ENCODE peak calls at places on chromosomes 6 and 20, in nine cellular contexts. One of them, this sample, is unnamed.

GRCh38 chr6:73702444-73702843 is 6.4 kb downstream of the CD109 start:
- DNase-seq in choroid plexus epithelial cell: no peak
- DNase-seq in HEK293T: no peak
- DNase-seq in kidney tubule cell: no peak
- DNase-seq in non-pigmented ciliary epithelial cell: no peak
- DNase-seq in natural killer cell: no peak
- DNase-seq in anterior cingulate cortex: no peak
- DNase-seq in G401: no peak
- DNase-seq in globus pallidus: no peak
- DNase-seq in this sample: no peak

GRCh38 chr20:41029150-41029872 is 689 bp downstream of the TOP1 start:
- DNase-seq in globus pallidus: peak
- DNase-seq in kidney tubule cell: peak
- DNase-seq in choroid plexus epithelial cell: no peak
- DNase-seq in G401: peak
- DNase-seq in natural killer cell: peak
- DNase-seq in anterior cingulate cortex: peak
- DNase-seq in non-pigmented ciliary epithelial cell: no peak
- DNase-seq in HEK293T: peak
- DNase-seq in this sample: peak

GRCh38 chr6:43627008-43627825 is 1.8 kb downstream of the GTPBP2 start:
- DNase-seq in choroid plexus epithelial cell: peak
- DNase-seq in kidney tubule cell: peak
- DNase-seq in globus pallidus: peak
- DNase-seq in non-pigmented ciliary epithelial cell: peak
- DNase-seq in anterior cingulate cortex: no peak
- DNase-seq in G401: peak
- DNase-seq in HEK293T: peak
- DNase-seq in natural killer cell: no peak
- DNase-seq in this sample: peak

GRCh38 chr6:168905451-168906090 is 348.1 kb downstream of the THBS2 start:
- DNase-seq in choroid plexus epithelial cell: peak
- DNase-seq in G401: no peak
- DNase-seq in globus pallidus: no peak
- DNase-seq in non-pigmented ciliary epithelial cell: no peak
- DNase-seq in anterior cingulate cortex: no peak
- DNase-seq in HEK293T: no peak
- DNase-seq in natural killer cell: peak
- DNase-seq in kidney tubule cell: no peak
- DNase-seq in this sample: peak

GRCh38 chr6:94548211-94548610 is 1029.1 kb upstream of the MANEA start:
- DNase-seq in globus pallidus: no peak
- DNase-seq in non-pigmented ciliary epithelial cell: no peak
- DNase-seq in anterior cingulate cortex: no peak
- DNase-seq in natural killer cell: no peak
- DNase-seq in HEK293T: no peak
- DNase-seq in kidney tubule cell: no peak
- DNase-seq in G401: no peak
- DNase-seq in choroid plexus epithelial cell: no peak
- DNase-seq in this sample: no peak

GRCh38 chr6:4208158-4208557 is 72.8 kb upstream of the ECI2 start:
- DNase-seq in natural killer cell: no peak
- DNase-seq in HEK293T: no peak
- DNase-seq in G401: peak
- DNase-seq in choroid plexus epithelial cell: no peak
- DNase-seq in anterior cingulate cortex: no peak
- DNase-seq in globus pallidus: no peak
- DNase-seq in kidney tubule cell: no peak
- DNase-seq in non-pigmented ciliary epithelial cell: no peak
- DNase-seq in this sample: no peak

GRCh38 chr6:45970326-45970725 is 45.3 kb downstream of the CLIC5 start:
- DNase-seq in non-pigmented ciliary epithelial cell: no peak
- DNase-seq in HEK293T: no peak
- DNase-seq in G401: no peak
- DNase-seq in kidney tubule cell: no peak
- DNase-seq in natural killer cell: no peak
- DNase-seq in choroid plexus epithelial cell: no peak
- DNase-seq in globus pallidus: no peak
- DNase-seq in anterior cingulate cortex: no peak
- DNase-seq in this sample: no peak

GRCh38 chr6:70166088-70166958 is 136.6 kb downstream of the COL9A1 start:
- DNase-seq in kidney tubule cell: peak
- DNase-seq in natural killer cell: no peak
- DNase-seq in HEK293T: peak
- DNase-seq in choroid plexus epithelial cell: peak
- DNase-seq in non-pigmented ciliary epithelial cell: no peak
- DNase-seq in G401: peak
- DNase-seq in globus pallidus: peak
- DNase-seq in anterior cingulate cortex: peak
- DNase-seq in this sample: peak

GRCh38 chr6:21264288-21264818 is 329.2 kb upstream of the SOX4 start:
- DNase-seq in G401: no peak
- DNase-seq in natural killer cell: no peak
- DNase-seq in kidney tubule cell: no peak
- DNase-seq in HEK293T: peak
- DNase-seq in non-pigmented ciliary epithelial cell: no peak
- DNase-seq in choroid plexus epithelial cell: no peak
- DNase-seq in anterior cingulate cortex: no peak
- DNase-seq in globus pallidus: no peak
- DNase-seq in this sample: no peak

GRCh38 chr6:26129656-26130055 is 42.4 kb downstream of the HFE start:
- DNase-seq in choroid plexus epithelial cell: no peak
- DNase-seq in kidney tubule cell: no peak
- DNase-seq in anterior cingulate cortex: no peak
- DNase-seq in natural killer cell: no peak
- DNase-seq in HEK293T: no peak
- DNase-seq in globus pallidus: no peak
- DNase-seq in non-pigmented ciliary epithelial cell: no peak
- DNase-seq in G401: no peak
- DNase-seq in this sample: no peak

GRCh38 chr6:63805808-63806572 is 170.4 kb downstream of the PHF3 start:
- DNase-seq in natural killer cell: no peak
- DNase-seq in kidney tubule cell: peak
- DNase-seq in G401: no peak
- DNase-seq in non-pigmented ciliary epithelial cell: peak
- DNase-seq in globus pallidus: no peak
- DNase-seq in anterior cingulate cortex: no peak
- DNase-seq in choroid plexus epithelial cell: peak
- DNase-seq in HEK293T: no peak
- DNase-seq in this sample: peak

GRCh38 chr6:169994734-169995133 is 243.3 kb downstream of the ERMARD start:
- DNase-seq in natural killer cell: no peak
- DNase-seq in anterior cingulate cortex: no peak
- DNase-seq in non-pigmented ciliary epithelial cell: no peak
- DNase-seq in kidney tubule cell: no peak
- DNase-seq in HEK293T: no peak
- DNase-seq in G401: no peak
- DNase-seq in globus pallidus: no peak
- DNase-seq in choroid plexus epithelial cell: no peak
- DNase-seq in this sample: no peak

GRCh38 chr6:64034331-64034730 is 398.7 kb downstream of the PHF3 start:
- DNase-seq in G401: no peak
- DNase-seq in HEK293T: no peak
- DNase-seq in globus pallidus: no peak
- DNase-seq in natural killer cell: no peak
- DNase-seq in choroid plexus epithelial cell: no peak
- DNase-seq in non-pigmented ciliary epithelial cell: no peak
- DNase-seq in kidney tubule cell: no peak
- DNase-seq in anterior cingulate cortex: no peak
- DNase-seq in this sample: no peak

GRCh38 chr6:137165375-137166246 is 7.8 kb downstream of the IL22RA2 start:
- DNase-seq in HEK293T: no peak
- DNase-seq in globus pallidus: no peak
- DNase-seq in anterior cingulate cortex: no peak
- DNase-seq in natural killer cell: peak
- DNase-seq in kidney tubule cell: no peak
- DNase-seq in choroid plexus epithelial cell: peak
- DNase-seq in G401: no peak
- DNase-seq in non-pigmented ciliary epithelial cell: no peak
- DNase-seq in this sample: peak

GRCh38 chr20:23050847-23051627 is 1.6 kb upstream of the THBD start:
- DNase-seq in G401: no peak
- DNase-seq in HEK293T: peak
- DNase-seq in anterior cingulate cortex: peak
- DNase-seq in kidney tubule cell: peak
- DNase-seq in natural killer cell: peak
- DNase-seq in non-pigmented ciliary epithelial cell: peak
- DNase-seq in choroid plexus epithelial cell: peak
- DNase-seq in globus pallidus: no peak
- DNase-seq in this sample: peak

GRCh38 chr20:478010-478948 is 15.9 kb upstream of the TBC1D20 start:
- DNase-seq in kidney tubule cell: no peak
- DNase-seq in G401: no peak
- DNase-seq in non-pigmented ciliary epithelial cell: no peak
- DNase-seq in anterior cingulate cortex: no peak
- DNase-seq in HEK293T: no peak
- DNase-seq in globus pallidus: no peak
- DNase-seq in natural killer cell: no peak
- DNase-seq in choroid plexus epithelial cell: peak
- DNase-seq in this sample: no peak

GRCh38 chr6:95589067-95589466 is 11.7 kb downstream of the MANEA start:
- DNase-seq in G401: no peak
- DNase-seq in choroid plexus epithelial cell: no peak
- DNase-seq in natural killer cell: no peak
- DNase-seq in globus pallidus: no peak
- DNase-seq in HEK293T: no peak
- DNase-seq in anterior cingulate cortex: no peak
- DNase-seq in kidney tubule cell: no peak
- DNase-seq in non-pigmented ciliary epithelial cell: no peak
- DNase-seq in this sample: no peak

GRCh38 chr6:68634503-68635411 is at the start of gene ADGRB3:
- DNase-seq in non-pigmented ciliary epithelial cell: peak
- DNase-seq in anterior cingulate cortex: peak
- DNase-seq in G401: peak
- DNase-seq in natural killer cell: no peak
- DNase-seq in choroid plexus epithelial cell: peak
- DNase-seq in HEK293T: peak
- DNase-seq in kidney tubule cell: peak
- DNase-seq in globus pallidus: peak
- DNase-seq in this sample: peak

GRCh38 chr6:33692078-33692759 is 19.3 kb downstream of the UQCC2 start:
- DNase-seq in globus pallidus: no peak
- DNase-seq in G401: no peak
- DNase-seq in choroid plexus epithelial cell: peak
- DNase-seq in kidney tubule cell: no peak
- DNase-seq in anterior cingulate cortex: no peak
- DNase-seq in non-pigmented ciliary epithelial cell: no peak
- DNase-seq in natural killer cell: no peak
- DNase-seq in HEK293T: no peak
- DNase-seq in this sample: no peak

GRCh38 chr6:115573866-115574265 is 486.8 kb downstream of the FRK start:
- DNase-seq in non-pigmented ciliary epithelial cell: no peak
- DNase-seq in G401: no peak
- DNase-seq in globus pallidus: no peak
- DNase-seq in natural killer cell: no peak
- DNase-seq in kidney tubule cell: no peak
- DNase-seq in anterior cingulate cortex: no peak
- DNase-seq in HEK293T: no peak
- DNase-seq in choroid plexus epithelial cell: no peak
- DNase-seq in this sample: no peak

GRCh38 chr20:56653221-56653620 is 24.1 kb downstream of the TFAP2C start:
- DNase-seq in G401: no peak
- DNase-seq in HEK293T: no peak
- DNase-seq in anterior cingulate cortex: no peak
- DNase-seq in non-pigmented ciliary epithelial cell: no peak
- DNase-seq in globus pallidus: no peak
- DNase-seq in kidney tubule cell: no peak
- DNase-seq in choroid plexus epithelial cell: no peak
- DNase-seq in natural killer cell: no peak
- DNase-seq in this sample: no peak

GRCh38 chr6:90406142-90406794 is 109.6 kb upstream of the BACH2 start:
- DNase-seq in G401: no peak
- DNase-seq in globus pallidus: no peak
- DNase-seq in choroid plexus epithelial cell: peak
- DNase-seq in kidney tubule cell: peak
- DNase-seq in natural killer cell: no peak
- DNase-seq in anterior cingulate cortex: no peak
- DNase-seq in non-pigmented ciliary epithelial cell: peak
- DNase-seq in HEK293T: no peak
- DNase-seq in this sample: peak

GRCh38 chr6:122214605-122215318 is 184.7 kb upstream of the HSF2 start:
- DNase-seq in globus pallidus: no peak
- DNase-seq in kidney tubule cell: no peak
- DNase-seq in HEK293T: no peak
- DNase-seq in anterior cingulate cortex: no peak
- DNase-seq in G401: no peak
- DNase-seq in natural killer cell: no peak
- DNase-seq in choroid plexus epithelial cell: no peak
- DNase-seq in non-pigmented ciliary epithelial cell: no peak
- DNase-seq in this sample: no peak

GRCh38 chr6:16596890-16597331 is 164.3 kb downstream of the ATXN1 start:
- DNase-seq in G401: no peak
- DNase-seq in kidney tubule cell: no peak
- DNase-seq in anterior cingulate cortex: no peak
- DNase-seq in globus pallidus: no peak
- DNase-seq in non-pigmented ciliary epithelial cell: no peak
- DNase-seq in HEK293T: no peak
- DNase-seq in natural killer cell: no peak
- DNase-seq in choroid plexus epithelial cell: no peak
- DNase-seq in this sample: no peak

GRCh38 chr20:62688083-62688482 is 20.6 kb upstream of the NTSR1 start:
- DNase-seq in natural killer cell: no peak
- DNase-seq in globus pallidus: no peak
- DNase-seq in G401: no peak
- DNase-seq in kidney tubule cell: no peak
- DNase-seq in anterior cingulate cortex: no peak
- DNase-seq in choroid plexus epithelial cell: no peak
- DNase-seq in non-pigmented ciliary epithelial cell: no peak
- DNase-seq in HEK293T: no peak
- DNase-seq in this sample: no peak

GRCh38 chr6:33018904-33019303 is 9.5 kb upstream of the HLA-DOA start:
- DNase-seq in G401: no peak
- DNase-seq in anterior cingulate cortex: no peak
- DNase-seq in globus pallidus: peak
- DNase-seq in kidney tubule cell: peak
- DNase-seq in HEK293T: no peak
- DNase-seq in natural killer cell: no peak
- DNase-seq in choroid plexus epithelial cell: peak
- DNase-seq in non-pigmented ciliary epithelial cell: no peak
- DNase-seq in this sample: peak

GRCh38 chr6:135231469-135231844 is 50.3 kb downstream of the MYB start:
- DNase-seq in non-pigmented ciliary epithelial cell: no peak
- DNase-seq in globus pallidus: no peak
- DNase-seq in G401: no peak
- DNase-seq in choroid plexus epithelial cell: no peak
- DNase-seq in kidney tubule cell: no peak
- DNase-seq in HEK293T: no peak
- DNase-seq in natural killer cell: no peak
- DNase-seq in anterior cingulate cortex: no peak
- DNase-seq in this sample: no peak

GRCh38 chr20:23225407-23226060 is 125.1 kb upstream of the NXT1 start:
- DNase-seq in anterior cingulate cortex: no peak
- DNase-seq in kidney tubule cell: peak
- DNase-seq in HEK293T: no peak
- DNase-seq in non-pigmented ciliary epithelial cell: peak
- DNase-seq in natural killer cell: no peak
- DNase-seq in G401: no peak
- DNase-seq in choroid plexus epithelial cell: peak
- DNase-seq in globus pallidus: peak
- DNase-seq in this sample: no peak

GRCh38 chr20:21302645-21303060 is 478 bp upstream of the XRN2 start:
- DNase-seq in choroid plexus epithelial cell: no peak
- DNase-seq in anterior cingulate cortex: no peak
- DNase-seq in G401: no peak
- DNase-seq in natural killer cell: no peak
- DNase-seq in non-pigmented ciliary epithelial cell: no peak
- DNase-seq in kidney tubule cell: no peak
- DNase-seq in globus pallidus: no peak
- DNase-seq in HEK293T: no peak
- DNase-seq in this sample: no peak

GRCh38 chr20:53884859-53885654 is 185.3 kb downstream of the BCAS1 start:
- DNase-seq in non-pigmented ciliary epithelial cell: no peak
- DNase-seq in HEK293T: no peak
- DNase-seq in globus pallidus: no peak
- DNase-seq in kidney tubule cell: peak
- DNase-seq in choroid plexus epithelial cell: no peak
- DNase-seq in G401: no peak
- DNase-seq in natural killer cell: no peak
- DNase-seq in anterior cingulate cortex: no peak
- DNase-seq in this sample: peak

GRCh38 chr6:167401525-167402194 is 76.8 kb downstream of the TTLL2 start:
- DNase-seq in G401: no peak
- DNase-seq in non-pigmented ciliary epithelial cell: no peak
- DNase-seq in choroid plexus epithelial cell: no peak
- DNase-seq in anterior cingulate cortex: no peak
- DNase-seq in natural killer cell: no peak
- DNase-seq in globus pallidus: no peak
- DNase-seq in kidney tubule cell: peak
- DNase-seq in HEK293T: no peak
- DNase-seq in this sample: peak